ENCODE peak calls at places on chromosomes 12 and 14, in six cellular contexts. One of them, this sample, is unnamed. For H3K27me3, the result is how much of the 10 kb centered on the place peaks cover.

GRCh38 chr12:22856120-22856699 is 231.2 kb downstream of the ETNK1 start:
- DNase-seq in bronchial epithelial cell: peak
- DNase-seq in sigmoid colon: no peak
- DNase-seq in dorsolateral prefrontal cortex: no peak
- DNase-seq in HCT116: peak
- DNase-seq in endothelial cell of umbilical vein: peak
- DNase-seq in this sample: peak

GRCh38 chr14:81400852-81401251 is 728 bp upstream of the STON2 start:
- DNase-seq in HCT116: peak
- DNase-seq in endothelial cell of umbilical vein: no peak
- DNase-seq in dorsolateral prefrontal cortex: no peak
- DNase-seq in bronchial epithelial cell: peak
- DNase-seq in sigmoid colon: peak
- DNase-seq in this sample: peak

GRCh38 chr12:67789266-67789665 is 140.7 kb downstream of the DYRK2 start:
- DNase-seq in sigmoid colon: no peak
- DNase-seq in dorsolateral prefrontal cortex: no peak
- DNase-seq in HCT116: no peak
- DNase-seq in endothelial cell of umbilical vein: no peak
- DNase-seq in bronchial epithelial cell: no peak
- DNase-seq in this sample: no peak

GRCh38 chr14:63394856-63395255 is 76.1 kb upstream of the GPHB5 start:
- DNase-seq in dorsolateral prefrontal cortex: no peak
- DNase-seq in endothelial cell of umbilical vein: no peak
- DNase-seq in sigmoid colon: no peak
- DNase-seq in bronchial epithelial cell: peak
- DNase-seq in HCT116: no peak
- DNase-seq in this sample: no peak

GRCh38 chr12:8951744-8952143 is 2.3 kb upstream of the M6PR start:
- DNase-seq in HCT116: no peak
- DNase-seq in endothelial cell of umbilical vein: no peak
- DNase-seq in sigmoid colon: no peak
- DNase-seq in bronchial epithelial cell: no peak
- DNase-seq in dorsolateral prefrontal cortex: no peak
- DNase-seq in this sample: no peak

GRCh38 chr14:60720962-60721330 is 3.2 kb downstream of the SIX4 start:
- DNase-seq in endothelial cell of umbilical vein: no peak
- DNase-seq in bronchial epithelial cell: no peak
- DNase-seq in sigmoid colon: no peak
- DNase-seq in HCT116: no peak
- DNase-seq in dorsolateral prefrontal cortex: no peak
- DNase-seq in this sample: no peak

GRCh38 chr12:22986997-22987396 is 362.0 kb downstream of the ETNK1 start:
- DNase-seq in endothelial cell of umbilical vein: no peak
- DNase-seq in dorsolateral prefrontal cortex: no peak
- DNase-seq in bronchial epithelial cell: peak
- DNase-seq in sigmoid colon: no peak
- DNase-seq in HCT116: no peak
- DNase-seq in this sample: no peak

GRCh38 chr12:93448796-93449195 is 7.0 kb upstream of the UBE2N start:
- DNase-seq in HCT116: no peak
- DNase-seq in sigmoid colon: no peak
- DNase-seq in dorsolateral prefrontal cortex: no peak
- DNase-seq in bronchial epithelial cell: peak
- DNase-seq in endothelial cell of umbilical vein: no peak
- DNase-seq in this sample: no peak

GRCh38 chr12:56190695-56191155 is 1.4 kb upstream of the SMARCC2 start:
- DNase-seq in HCT116: no peak
- DNase-seq in endothelial cell of umbilical vein: no peak
- DNase-seq in sigmoid colon: no peak
- DNase-seq in dorsolateral prefrontal cortex: no peak
- DNase-seq in bronchial epithelial cell: no peak
- DNase-seq in this sample: no peak

GRCh38 chr12:120240495-120240833 is 25.1 kb downstream of the PXN start:
- DNase-seq in endothelial cell of umbilical vein: peak
- DNase-seq in sigmoid colon: no peak
- DNase-seq in bronchial epithelial cell: no peak
- DNase-seq in HCT116: no peak
- DNase-seq in dorsolateral prefrontal cortex: no peak
- DNase-seq in this sample: no peak

GRCh38 chr12:15163577-15163976 is 57.6 kb downstream of the RERG start:
- DNase-seq in HCT116: no peak
- DNase-seq in bronchial epithelial cell: no peak
- DNase-seq in endothelial cell of umbilical vein: no peak
- DNase-seq in dorsolateral prefrontal cortex: no peak
- DNase-seq in sigmoid colon: no peak
- DNase-seq in this sample: no peak

GRCh38 chr14:56333361-56334279 is 215.4 kb downstream of the PELI2 start:
- DNase-seq in bronchial epithelial cell: peak
- DNase-seq in HCT116: no peak
- DNase-seq in dorsolateral prefrontal cortex: no peak
- DNase-seq in sigmoid colon: no peak
- DNase-seq in endothelial cell of umbilical vein: peak
- DNase-seq in this sample: peak

GRCh38 chr14:59325906-59326305 is 137.4 kb downstream of the DAAM1 start:
- DNase-seq in endothelial cell of umbilical vein: no peak
- DNase-seq in bronchial epithelial cell: no peak
- DNase-seq in HCT116: no peak
- DNase-seq in dorsolateral prefrontal cortex: no peak
- DNase-seq in sigmoid colon: no peak
- DNase-seq in this sample: no peak

GRCh38 chr14:100736269-100737180 is 9.8 kb downstream of the DLK1 start:
- DNase-seq in bronchial epithelial cell: no peak
- DNase-seq in endothelial cell of umbilical vein: no peak
- DNase-seq in sigmoid colon: peak
- DNase-seq in HCT116: no peak
- DNase-seq in dorsolateral prefrontal cortex: no peak
- DNase-seq in this sample: no peak

GRCh38 chr12:45969084-45969483 is 21.3 kb downstream of the SCAF11 start:
- DNase-seq in sigmoid colon: no peak
- DNase-seq in HCT116: no peak
- DNase-seq in bronchial epithelial cell: no peak
- DNase-seq in dorsolateral prefrontal cortex: no peak
- DNase-seq in endothelial cell of umbilical vein: no peak
- DNase-seq in this sample: no peak

GRCh38 chr14:67187826-67188225 is 1.4 kb upstream of the GARIN2 start:
- DNase-seq in sigmoid colon: no peak
- DNase-seq in endothelial cell of umbilical vein: no peak
- DNase-seq in bronchial epithelial cell: peak
- DNase-seq in dorsolateral prefrontal cortex: no peak
- DNase-seq in HCT116: peak
- DNase-seq in this sample: peak

GRCh38 chr12:14410841-14411569 is 45.5 kb downstream of the ATF7IP start:
- DNase-seq in HCT116: no peak
- DNase-seq in dorsolateral prefrontal cortex: no peak
- DNase-seq in sigmoid colon: no peak
- DNase-seq in bronchial epithelial cell: no peak
- DNase-seq in endothelial cell of umbilical vein: peak
- DNase-seq in this sample: no peak

GRCh38 chr12:632102-632696 is 31.0 kb downstream of the NINJ2 start:
- DNase-seq in bronchial epithelial cell: peak
- DNase-seq in sigmoid colon: no peak
- DNase-seq in dorsolateral prefrontal cortex: no peak
- DNase-seq in endothelial cell of umbilical vein: peak
- DNase-seq in HCT116: no peak
- DNase-seq in this sample: peak

GRCh38 chr14:92456215-92457017 is 57.2 kb upstream of the RIN3 start:
- DNase-seq in bronchial epithelial cell: peak
- DNase-seq in dorsolateral prefrontal cortex: no peak
- DNase-seq in sigmoid colon: peak
- DNase-seq in endothelial cell of umbilical vein: peak
- DNase-seq in HCT116: peak
- DNase-seq in this sample: peak

GRCh38 chr14:29282169-29282568 is 515.6 kb downstream of the FOXG1 start:
- DNase-seq in HCT116: no peak
- DNase-seq in endothelial cell of umbilical vein: no peak
- DNase-seq in sigmoid colon: no peak
- DNase-seq in bronchial epithelial cell: peak
- DNase-seq in dorsolateral prefrontal cortex: no peak
- DNase-seq in this sample: peak

GRCh38 chr12:48861111-48861510 is 4.6 kb downstream of the RND1 start:
- DNase-seq in endothelial cell of umbilical vein: no peak
- DNase-seq in HCT116: no peak
- DNase-seq in bronchial epithelial cell: peak
- DNase-seq in dorsolateral prefrontal cortex: no peak
- DNase-seq in sigmoid colon: no peak
- DNase-seq in this sample: no peak

GRCh38 chr14:20904393-20905029 is 13.3 kb downstream of the RNASE3 start:
- DNase-seq in endothelial cell of umbilical vein: no peak
- DNase-seq in HCT116: no peak
- DNase-seq in sigmoid colon: no peak
- DNase-seq in bronchial epithelial cell: no peak
- DNase-seq in dorsolateral prefrontal cortex: no peak
- DNase-seq in this sample: no peak

GRCh38 chr12:120980800-120981368 is 2.5 kb downstream of the HNF1A start:
- DNase-seq in endothelial cell of umbilical vein: no peak
- DNase-seq in dorsolateral prefrontal cortex: no peak
- DNase-seq in sigmoid colon: no peak
- DNase-seq in bronchial epithelial cell: no peak
- DNase-seq in HCT116: no peak
- DNase-seq in this sample: no peak

GRCh38 chr12:132711169-132711843 is 664 bp downstream of the PGAM5 start:
- DNase-seq in HCT116: no peak
- DNase-seq in sigmoid colon: no peak
- DNase-seq in dorsolateral prefrontal cortex: no peak
- DNase-seq in bronchial epithelial cell: no peak
- DNase-seq in endothelial cell of umbilical vein: peak
- DNase-seq in this sample: no peak

GRCh38 chr14:92340071-92340470 is 17.1 kb downstream of the SLC24A4 start:
- DNase-seq in dorsolateral prefrontal cortex: no peak
- DNase-seq in endothelial cell of umbilical vein: no peak
- DNase-seq in bronchial epithelial cell: no peak
- DNase-seq in sigmoid colon: no peak
- DNase-seq in HCT116: no peak
- DNase-seq in this sample: no peak

GRCh38 chr12:124588689-124589318 is 21.4 kb upstream of the NCOR2 start:
- DNase-seq in dorsolateral prefrontal cortex: peak
- DNase-seq in HCT116: no peak
- DNase-seq in bronchial epithelial cell: peak
- DNase-seq in endothelial cell of umbilical vein: peak
- DNase-seq in sigmoid colon: peak
- DNase-seq in this sample: no peak

GRCh38 chr12:133130808-133131128 is 341 bp downstream of the ZNF10 start:
- DNase-seq in dorsolateral prefrontal cortex: peak
- DNase-seq in sigmoid colon: peak
- DNase-seq in endothelial cell of umbilical vein: no peak
- DNase-seq in bronchial epithelial cell: no peak
- DNase-seq in HCT116: no peak
- DNase-seq in this sample: no peak

GRCh38 chr12:11763760-11764520 is 114.5 kb downstream of the ETV6 start:
- DNase-seq in HCT116: no peak
- DNase-seq in bronchial epithelial cell: no peak
- DNase-seq in dorsolateral prefrontal cortex: no peak
- DNase-seq in sigmoid colon: no peak
- DNase-seq in endothelial cell of umbilical vein: no peak
- DNase-seq in this sample: peak

GRCh38 chr12:86838709-86839108 is 582.5 kb upstream of the MGAT4C start:
- DNase-seq in HCT116: no peak
- DNase-seq in endothelial cell of umbilical vein: no peak
- DNase-seq in bronchial epithelial cell: no peak
- DNase-seq in dorsolateral prefrontal cortex: peak
- DNase-seq in sigmoid colon: no peak
- DNase-seq in this sample: no peak

GRCh38 chr12:128259556-128260070 is 7.4 kb upstream of the TMEM132C start:
- DNase-seq in bronchial epithelial cell: no peak
- DNase-seq in dorsolateral prefrontal cortex: peak
- DNase-seq in sigmoid colon: no peak
- DNase-seq in endothelial cell of umbilical vein: peak
- DNase-seq in HCT116: no peak
- DNase-seq in this sample: no peak

GRCh38 chr14:23146423-23146910 is 27.4 kb upstream of the CEBPE start:
- DNase-seq in endothelial cell of umbilical vein: no peak
- DNase-seq in bronchial epithelial cell: no peak
- DNase-seq in HCT116: no peak
- DNase-seq in sigmoid colon: no peak
- DNase-seq in dorsolateral prefrontal cortex: no peak
- DNase-seq in this sample: no peak

GRCh38 chr12:52715416-52715815 is 12.1 kb upstream of the KRT77 start:
- DNase-seq in HCT116: peak
- DNase-seq in sigmoid colon: no peak
- DNase-seq in dorsolateral prefrontal cortex: no peak
- DNase-seq in bronchial epithelial cell: peak
- DNase-seq in endothelial cell of umbilical vein: no peak
- DNase-seq in this sample: no peak
- TF ChIP-seq CTCF in HCT116: peak
- TF ChIP-seq CTCF in sigmoid colon: no peak
- TF ChIP-seq CTCF in dorsolateral prefrontal cortex: no peak
- TF ChIP-seq CTCF in bronchial epithelial cell: peak
- TF ChIP-seq CTCF in endothelial cell of umbilical vein: peak
- TF ChIP-seq CTCF in this sample: peak

GRCh38 chr14:68544150-68544892 is 248.5 kb downstream of the ZFP36L1 start:
- DNase-seq in endothelial cell of umbilical vein: peak
- DNase-seq in bronchial epithelial cell: peak
- DNase-seq in sigmoid colon: peak
- DNase-seq in HCT116: no peak
- DNase-seq in dorsolateral prefrontal cortex: no peak
- DNase-seq in this sample: peak
- H3K4me3 ChIP-seq in endothelial cell of umbilical vein: no peak
- H3K4me3 ChIP-seq in bronchial epithelial cell: no peak
- H3K4me3 ChIP-seq in sigmoid colon: no peak
- H3K4me3 ChIP-seq in HCT116: no peak
- H3K4me3 ChIP-seq in dorsolateral prefrontal cortex: no peak
- H3K4me3 ChIP-seq in this sample: no peak

DNA sequence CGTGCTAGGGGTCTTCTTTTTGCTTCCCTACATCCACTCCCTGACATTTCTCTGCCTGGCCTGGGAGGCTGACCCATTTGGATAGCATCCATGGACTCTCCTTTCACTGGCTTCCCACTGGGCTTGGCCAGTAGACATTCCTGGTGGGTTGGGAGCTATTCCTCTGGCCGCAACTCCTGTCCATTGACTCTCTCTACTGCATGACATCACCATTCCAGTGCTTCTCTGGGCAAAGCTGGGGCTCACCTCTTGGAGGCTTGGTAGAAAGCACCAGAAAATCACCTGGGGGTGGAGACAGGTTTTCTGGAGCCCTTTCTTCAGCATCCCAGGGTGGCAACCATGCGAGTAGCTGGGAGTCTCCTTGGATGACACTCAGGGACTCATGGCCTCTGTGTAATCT is 16.7 kb upstream of the LHX5 start:
- DNase-seq in sigmoid colon: no peak
- DNase-seq in HCT116: no peak
- DNase-seq in bronchial epithelial cell: no peak
- DNase-seq in endothelial cell of umbilical vein: no peak
- DNase-seq in dorsolateral prefrontal cortex: no peak
- DNase-seq in this sample: no peak
- H3K27me3 ChIP-seq in sigmoid colon: under half
- H3K27me3 ChIP-seq in HCT116: under half
- H3K27me3 ChIP-seq in bronchial epithelial cell: under half
- H3K27me3 ChIP-seq in endothelial cell of umbilical vein: under half
- H3K27me3 ChIP-seq in dorsolateral prefrontal cortex: under half
- H3K27me3 ChIP-seq in this sample: under half

DNA sequence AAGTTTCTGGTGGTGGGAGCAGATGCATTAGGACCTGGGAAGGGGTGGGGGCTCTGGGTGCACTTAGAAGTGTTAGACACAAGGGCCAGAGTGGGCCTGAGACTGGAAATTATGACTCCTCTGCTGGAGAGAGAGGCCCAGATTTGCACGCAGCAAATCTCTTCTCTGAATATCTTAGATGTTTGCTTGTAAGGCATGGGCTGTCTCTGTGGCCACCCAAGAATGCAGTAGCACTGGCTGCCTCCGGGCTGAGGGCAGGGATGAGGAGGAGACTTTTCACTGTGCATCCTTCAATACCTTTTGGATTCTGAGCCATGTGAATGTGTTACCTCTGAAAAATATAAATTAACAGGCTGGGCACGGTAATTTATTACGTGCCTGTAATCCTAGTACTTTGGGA is 14.0 kb upstream of the RABGGTA start:
- DNase-seq in endothelial cell of umbilical vein: no peak
- DNase-seq in dorsolateral prefrontal cortex: no peak
- DNase-seq in HCT116: no peak
- DNase-seq in bronchial epithelial cell: no peak
- DNase-seq in sigmoid colon: no peak
- DNase-seq in this sample: no peak
- TF ChIP-seq CTCF in endothelial cell of umbilical vein: no peak
- TF ChIP-seq CTCF in dorsolateral prefrontal cortex: no peak
- TF ChIP-seq CTCF in HCT116: no peak
- TF ChIP-seq CTCF in bronchial epithelial cell: no peak
- TF ChIP-seq CTCF in sigmoid colon: no peak
- TF ChIP-seq CTCF in this sample: no peak

This sample was measured in AG04450.